ENCODE peak calls at places on chromosome 6, in ten cellular contexts. P is AG04450; T is PC-9; R is effector memory CD4-positive, alpha-beta T cell; B is left ventricle myocardium inferior; V is MM.1S; I is tibial nerve; J is heart right ventricle; X is cardiac muscle cell; S is colonic mucosa. Y is an unnamed sample.

GRCh38 chr6:98787961-98788360 is 46.4 kb upstream of the POU3F2 start:
- DNase-seq in X (no peak), P (no peak), V (no peak), I (no peak), R (no peak), S (no peak), J (no peak), B (no peak), T (no peak), Y (no peak)

GRCh38 chr6:69980624-69981023 is 114.3 kb downstream of the COL19A1 start:
- DNase-seq in V (no peak), B (no peak), S (no peak), J (no peak), X (no peak), P (no peak), R (no peak), T (no peak), I (no peak), Y (no peak)

GRCh38 chr6:23106951-23107350 is 537.6 kb downstream of the HDGFL1 start:
- DNase-seq in V (no peak), B (no peak), S (no peak), I (no peak), X (peak), T (no peak), J (no peak), R (no peak), P (peak), Y (no peak)

GRCh38 chr6:161215193-161215592 is 58.7 kb downstream of the AGPAT4 start:
- DNase-seq in J (no peak), R (no peak), T (no peak), V (no peak), S (no peak), P (peak), B (no peak), X (peak), I (no peak), Y (peak)

GRCh38 chr6:6993503-6994237 is 114.1 kb upstream of the RREB1 start:
- DNase-seq in J (no peak), S (no peak), X (no peak), P (no peak), I (no peak), B (no peak), R (no peak), T (peak), V (no peak), Y (no peak)

GRCh38 chr6:122838060-122838780 is 49.2 kb downstream of the SMPDL3A start:
- DNase-seq in T (no peak), X (peak), I (no peak), R (no peak), J (no peak), V (peak), B (no peak), P (no peak), S (no peak), Y (no peak)

GRCh38 chr6:42547407-42548329 is 16.2 kb upstream of the UBR2 start:
- DNase-seq in V (peak), I (peak), X (peak), J (peak), P (peak), B (peak), S (peak), T (no peak), R (peak), Y (no peak)

GRCh38 chr6:127190552-127190951 is 72.1 kb downstream of the RSPO3 start:
- DNase-seq in T (no peak), X (peak), P (no peak), J (no peak), I (no peak), S (no peak), R (no peak), V (peak), B (no peak), Y (no peak)

GRCh38 chr6:5746392-5747140 is 260.2 kb downstream of the NRN1 start:
- DNase-seq in T (no peak), X (no peak), V (no peak), R (no peak), J (no peak), S (peak), I (no peak), B (no peak), P (no peak), Y (no peak)

GRCh38 chr6:17439243-17439993 is 46.0 kb downstream of the CAP2 start:
- DNase-seq in T (no peak), P (no peak), V (no peak), B (no peak), J (no peak), X (no peak), S (no peak), I (no peak), R (no peak), Y (no peak)

GRCh38 chr6:32082951-32083350 is 26.2 kb downstream of the TNXB start:
- DNase-seq in I (peak), J (no peak), P (no peak), R (no peak), V (no peak), X (peak), T (peak), B (peak), S (no peak), Y (peak)

GRCh38 chr6:42333622-42334021 is 116.0 kb upstream of the MRPS10 start:
- DNase-seq in V (no peak), P (no peak), B (no peak), J (no peak), S (no peak), T (no peak), I (no peak), R (no peak), X (no peak), Y (no peak)

GRCh38 chr6:80154160-80154559 is 47.7 kb downstream of the BCKDHB start:
- DNase-seq in S (no peak), X (no peak), V (no peak), P (no peak), B (no peak), T (no peak), R (no peak), I (no peak), J (no peak), Y (no peak)

GRCh38 chr6:11366934-11367637 is 134.6 kb upstream of the NEDD9 start:
- DNase-seq in P (no peak), R (no peak), J (no peak), T (no peak), B (no peak), I (no peak), S (no peak), V (no peak), X (peak), Y (peak)

GRCh38 chr6:109979033-109979921 is 1.2 kb downstream of the GPR6 start:
- DNase-seq in S (no peak), V (no peak), T (no peak), R (no peak), B (no peak), P (no peak), X (no peak), J (no peak), I (no peak), Y (no peak)

GRCh38 chr6:122726649-122727048 is 52.9 kb upstream of the FABP7 start:
- DNase-seq in R (no peak), I (no peak), S (no peak), J (no peak), P (no peak), X (peak), V (peak), T (peak), B (no peak), Y (no peak)

GRCh38 chr6:140105857-140106256 is 731.4 kb upstream of the CITED2 start:
- DNase-seq in P (no peak), V (no peak), S (no peak), I (no peak), B (no peak), T (no peak), R (no peak), J (no peak), X (peak), Y (no peak)

GRCh38 chr6:140101367-140101766 is 726.9 kb upstream of the CITED2 start:
- DNase-seq in P (no peak), X (no peak), R (no peak), I (no peak), T (no peak), V (no peak), B (no peak), S (no peak), J (no peak), Y (no peak)

GRCh38 chr6:140107216-140107615 is 732.8 kb upstream of the CITED2 start:
- DNase-seq in J (no peak), T (no peak), I (no peak), R (no peak), X (no peak), S (no peak), V (no peak), B (no peak), P (no peak), Y (no peak)

GRCh38 chr6:140101818-140102217 is 727.4 kb upstream of the CITED2 start:
- DNase-seq in S (no peak), P (no peak), J (no peak), R (no peak), B (no peak), I (no peak), X (no peak), T (no peak), V (no peak), Y (no peak)
- H3K27ac ChIP-seq in S (no peak), P (no peak), J (peak), R (no peak), B (peak), I (no peak), X (peak), T (no peak), V (no peak), Y (no peak)

DNA sequence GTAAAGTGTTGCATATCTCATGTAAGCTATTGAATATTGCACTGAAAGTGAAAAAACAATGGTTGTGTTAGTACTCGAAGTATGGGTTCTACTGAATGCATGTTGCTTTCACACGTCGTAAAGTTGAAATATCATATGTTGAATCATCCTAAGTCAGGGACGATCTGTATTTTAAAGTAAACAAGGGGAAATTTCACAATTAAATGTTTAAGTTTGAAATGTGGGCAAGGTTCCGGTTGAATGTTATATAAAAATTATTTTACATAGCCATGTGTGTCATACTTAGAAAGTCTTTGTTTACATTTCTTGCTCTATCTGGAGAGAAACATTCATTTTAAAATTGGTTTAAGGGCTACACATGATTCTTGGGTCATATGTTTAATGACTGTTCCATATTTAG is 76.8 kb downstream of the AKAP7 start:
- DNase-seq in P (no peak), T (no peak), S (no peak), X (no peak), R (no peak), V (no peak), B (no peak), I (no peak), J (no peak), Y (no peak)
- H3K27ac ChIP-seq in P (no peak), T (no peak), S (no peak), X (no peak), R (no peak), V (no peak), B (no peak), I (no peak), J (no peak), Y (no peak)

GRCh38 chr6:136592930-136593673 is 42.9 kb upstream of the MAP7 start:
- DNase-seq in I (no peak), B (no peak), X (peak), P (no peak), T (no peak), V (no peak), J (no peak), R (no peak), S (no peak), Y (no peak)

GRCh38 chr6:136598048-136598447 is 47.8 kb upstream of the MAP7 start:
- DNase-seq in S (no peak), T (no peak), P (no peak), B (no peak), I (no peak), J (no peak), X (no peak), R (no peak), V (no peak), Y (no peak)

GRCh38 chr6:136591617-136592016 is 41.4 kb upstream of the MAP7 start:
- DNase-seq in P (no peak), J (no peak), I (no peak), V (no peak), X (no peak), S (no peak), T (no peak), B (no peak), R (no peak), Y (no peak)

GRCh38 chr6:136593748-136594490 is 43.7 kb upstream of the MAP7 start:
- DNase-seq in V (peak), S (no peak), J (no peak), X (peak), I (no peak), B (no peak), R (peak), T (peak), P (peak), Y (peak)

DNA sequence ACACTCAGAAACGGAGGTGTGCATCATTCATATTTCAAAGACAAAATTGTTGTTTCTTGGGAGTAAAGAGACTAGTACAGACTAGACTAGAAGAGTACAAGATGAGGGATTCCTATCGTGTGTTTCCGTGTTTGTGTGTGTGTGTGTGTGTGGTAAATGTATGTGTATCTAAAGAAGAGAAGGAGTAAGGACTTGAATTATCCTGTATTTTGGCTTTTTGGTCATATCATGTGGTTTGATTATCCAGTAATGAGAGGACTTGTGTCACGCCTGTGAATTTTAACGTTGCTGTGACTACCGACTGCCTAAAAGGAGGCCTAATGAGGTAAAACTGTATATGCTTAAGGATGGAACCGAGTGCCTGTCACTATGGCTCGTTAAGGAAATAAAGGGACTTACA is 44.4 kb upstream of the MAP7 start:
- DNase-seq in B (no peak), R (no peak), P (no peak), J (no peak), S (no peak), X (no peak), V (no peak), I (no peak), T (no peak), Y (no peak)
- H3K27ac ChIP-seq in B (no peak), R (no peak), P (peak), J (no peak), S (no peak), X (no peak), V (peak), I (no peak), T (peak), Y (peak)

DNA sequence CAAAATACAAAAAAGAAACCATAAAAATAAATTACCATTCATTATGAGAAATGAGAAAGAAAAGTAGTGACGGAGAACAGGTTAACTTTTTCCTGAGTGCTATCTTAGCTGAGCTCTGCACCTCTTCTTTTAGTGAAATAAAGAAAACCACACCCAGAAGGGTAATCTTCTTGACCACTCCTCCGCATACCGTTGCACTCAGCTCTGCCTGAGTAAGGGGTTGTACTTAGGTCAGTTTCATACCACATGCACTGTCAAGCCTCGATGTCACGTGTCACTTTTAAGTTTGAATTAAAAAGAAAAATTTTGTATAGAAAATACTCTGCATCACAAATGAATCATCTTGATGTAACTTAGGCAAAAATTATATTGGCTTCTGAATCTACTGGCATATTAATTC is 2.8 kb downstream of the EZR start:
- DNase-seq in I (no peak), J (no peak), B (no peak), R (no peak), V (peak), T (peak), X (no peak), S (no peak), P (no peak), Y (no peak)
- H3K27ac ChIP-seq in I (peak), J (peak), B (peak), R (peak), V (peak), T (peak), X (peak), S (peak), P (no peak), Y (peak)

DNA sequence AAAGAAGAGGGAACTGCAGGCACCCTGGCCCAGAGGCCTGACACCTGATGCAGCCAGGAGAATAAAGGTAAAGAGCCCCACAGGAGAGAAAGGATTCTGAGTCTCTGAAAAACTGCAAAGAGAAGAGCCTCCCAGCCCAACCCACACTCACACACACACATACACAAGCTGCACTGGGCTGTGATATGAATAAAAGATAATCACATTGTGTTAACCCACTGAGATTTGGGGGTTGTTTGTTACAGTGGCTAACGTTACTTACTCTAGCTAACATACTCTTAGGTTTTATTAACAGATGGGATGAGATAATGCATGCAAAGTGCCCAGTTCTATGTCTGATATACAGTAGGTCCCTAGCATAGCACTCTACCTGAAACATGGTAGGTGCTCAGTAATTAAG is 554.4 kb downstream of the CD83 start:
- DNase-seq in J (no peak), P (no peak), R (no peak), I (no peak), T (no peak), V (no peak), X (no peak), B (no peak), S (no peak), Y (no peak)
- H3K27ac ChIP-seq in J (no peak), P (peak), R (no peak), I (no peak), T (no peak), V (no peak), X (no peak), B (no peak), S (no peak), Y (peak)

GRCh38 chr6:150150458-150150820 is 7.6 kb downstream of the PPP1R14C start:
- DNase-seq in P (no peak), S (no peak), B (no peak), J (no peak), I (no peak), R (no peak), X (no peak), V (no peak), T (no peak), Y (no peak)

GRCh38 chr6:150156460-150156859 is 13.6 kb downstream of the PPP1R14C start:
- DNase-seq in T (no peak), R (no peak), V (no peak), X (no peak), B (no peak), I (no peak), J (no peak), P (no peak), S (no peak), Y (peak)

GRCh38 chr6:150150821-150151646 is 8.2 kb downstream of the PPP1R14C start:
- DNase-seq in R (no peak), B (no peak), V (no peak), J (no peak), I (no peak), S (peak), P (no peak), T (no peak), X (no peak), Y (no peak)

GRCh38 chr6:150153905-150154492 is 11.2 kb downstream of the PPP1R14C start:
- DNase-seq in B (no peak), V (no peak), J (no peak), T (no peak), X (peak), I (no peak), P (no peak), R (no peak), S (no peak), Y (no peak)

GRCh38 chr6:150152891-150153876 is 10.3 kb downstream of the PPP1R14C start:
- DNase-seq in T (no peak), S (no peak), B (no peak), P (no peak), J (no peak), V (no peak), I (no peak), X (no peak), R (no peak), Y (peak)
- H3K27ac ChIP-seq in T (no peak), S (peak), B (no peak), P (no peak), J (no peak), V (no peak), I (no peak), X (peak), R (no peak), Y (peak)

GRCh38 chr6:105884426-105884825 is 201.7 kb upstream of the PRDM1 start:
- DNase-seq in T (no peak), J (no peak), R (no peak), B (no peak), V (no peak), P (no peak), I (no peak), S (no peak), X (no peak), Y (no peak)

GRCh38 chr6:105882833-105883232 is 203.3 kb upstream of the PRDM1 start:
- DNase-seq in R (no peak), B (no peak), X (no peak), S (no peak), I (no peak), V (no peak), J (no peak), T (peak), P (no peak), Y (no peak)

GRCh38 chr6:105881608-105882007 is 204.5 kb upstream of the PRDM1 start:
- DNase-seq in J (no peak), R (no peak), P (no peak), B (no peak), X (no peak), I (no peak), V (no peak), S (no peak), T (no peak), Y (no peak)

GRCh38 chr6:105883966-105884365 is 202.2 kb upstream of the PRDM1 start:
- DNase-seq in V (no peak), J (no peak), T (no peak), B (no peak), I (no peak), S (no peak), R (no peak), P (no peak), X (no peak), Y (no peak)

GRCh38 chr6:105882071-105882803 is 203.9 kb upstream of the PRDM1 start:
- DNase-seq in I (no peak), V (no peak), T (no peak), R (no peak), B (no peak), J (no peak), S (no peak), X (no peak), P (peak), Y (no peak)
- H3K27ac ChIP-seq in I (no peak), V (no peak), T (no peak), R (no peak), B (no peak), J (no peak), S (no peak), X (no peak), P (no peak), Y (no peak)